ENCODE peak calls at places on chromosomes 11 and 22, in five cellular contexts. Q, Y, E, D and G are unnamed samples.

GRCh38 chr22:31250740-31251330 is 38.7 kb downstream of the LIMK2 start:
- DNase-seq in Q (no peak), E (no peak), D (no peak), Y (no peak), G (no peak)

GRCh38 chr11:17753641-17754040 is 19.1 kb downstream of the KCNC1 start:
- DNase-seq in Q (no peak), Y (no peak), E (no peak), D (no peak), G (no peak)

GRCh38 chr22:49517721-49518120 is 310.0 kb downstream of the BRD1 start:
- DNase-seq in Y (no peak), E (no peak), D (no peak), Q (no peak), G (no peak)

GRCh38 chr11:18056561-18057181 is 10.6 kb upstream of the TPH1 start:
- DNase-seq in Y (no peak), Q (no peak), D (no peak), E (no peak), G (no peak)

GRCh38 chr11:134643519-134644042 is 231.5 kb upstream of the B3GAT1 start:
- DNase-seq in D (no peak), Q (no peak), E (peak), Y (no peak), G (no peak)

GRCh38 chr11:59207988-59208432 is 4.7 kb downstream of the MPEG1 start:
- DNase-seq in Q (no peak), E (peak), D (no peak), Y (no peak), G (no peak)

GRCh38 chr11:109435121-109435742 is 13.2 kb downstream of the C11orf87 start:
- DNase-seq in D (peak), Q (no peak), Y (no peak), E (no peak), G (no peak)

GRCh38 chr11:623999-624704 is 603 bp downstream of the CDHR5 start:
- DNase-seq in E (no peak), Y (peak), D (no peak), Q (peak), G (no peak)

GRCh38 chr11:34630544-34630943 is 9.7 kb downstream of the EHF start:
- DNase-seq in Y (no peak), Q (no peak), D (no peak), E (no peak), G (no peak)

GRCh38 chr11:96265236-96265737 is 77.7 kb downstream of the MAML2 start:
- DNase-seq in Y (no peak), E (no peak), D (no peak), Q (no peak), G (no peak)

GRCh38 chr11:69587454-69588081 is 53.4 kb upstream of the CCND1 start:
- DNase-seq in D (no peak), Q (no peak), E (no peak), Y (peak), G (no peak)

GRCh38 chr11:85483861-85484260 is 143.3 kb downstream of the DLG2 start:
- DNase-seq in Q (no peak), E (no peak), Y (no peak), D (no peak), G (no peak)

GRCh38 chr11:47271961-47272661 is 2.2 kb downstream of the MADD start:
- DNase-seq in D (no peak), Q (peak), E (peak), Y (no peak), G (no peak)

GRCh38 chr11:113805640-113806039 is 26.0 kb downstream of the CLDN25 start:
- DNase-seq in Y (no peak), Q (no peak), D (no peak), E (no peak), G (no peak)

GRCh38 chr11:32259641-32260081 is 168.8 kb downstream of the RCN1 start:
- DNase-seq in E (no peak), D (no peak), Y (no peak), Q (peak), G (no peak)

GRCh38 chr11:65225284-65226102 is 36.3 kb upstream of the POLA2 start:
- DNase-seq in Q (peak), D (no peak), E (peak), Y (no peak), G (no peak)

GRCh38 chr11:103257360-103257759 is 148.1 kb downstream of the DYNC2H1 start:
- DNase-seq in E (peak), D (no peak), Y (peak), Q (no peak), G (no peak)

GRCh38 chr11:82003671-82004148 is 730.0 kb downstream of the FAM181B start:
- DNase-seq in Q (no peak), D (no peak), E (no peak), Y (no peak), G (no peak)

GRCh38 chr11:117625237-117625636 is 171.8 kb downstream of the DSCAML1 start:
- DNase-seq in Y (no peak), D (no peak), Q (no peak), E (no peak), G (no peak)

GRCh38 chr22:26656896-26657851 is at the start of gene MIAT:
- DNase-seq in E (peak), Y (no peak), Q (peak), D (no peak), G (no peak)

GRCh38 chr22:42080287-42080686 is 787 bp downstream of the SMDT1 start:
- DNase-seq in D (no peak), Y (no peak), Q (peak), E (peak), G (no peak)

GRCh38 chr11:64713031-64713780 is 9.8 kb downstream of the NRXN2 start:
- DNase-seq in Y (no peak), D (no peak), E (peak), Q (peak), G (no peak)

GRCh38 chr11:79940165-79940564 is 499.3 kb upstream of the TENM4 start:
- DNase-seq in Y (no peak), E (peak), D (no peak), Q (no peak), G (no peak)

GRCh38 chr11:86954288-86955110 is 696 bp downstream of the FZD4 start:
- DNase-seq in Q (peak), D (no peak), Y (no peak), E (peak), G (no peak)

GRCh38 chr11:342328-342727 is 21.7 kb upstream of the IFITM3 start:
- DNase-seq in Q (no peak), D (no peak), Y (no peak), E (no peak), G (peak)

GRCh38 chr11:80477178-80477577 is 1036.3 kb upstream of the TENM4 start:
- DNase-seq in Q (no peak), D (no peak), E (no peak), Y (no peak), G (no peak)

GRCh38 chr11:2148253-2149000 is 9.2 kb upstream of the IGF2 start:
- DNase-seq in D (no peak), E (no peak), Q (no peak), Y (no peak), G (no peak)

GRCh38 chr11:16924826-16925494 is 89.3 kb downstream of the PLEKHA7 start:
- DNase-seq in E (peak), D (no peak), Y (peak), Q (peak), G (no peak)

GRCh38 chr22:33192156-33192555 is 134.0 kb upstream of the SYN3 start:
- DNase-seq in D (no peak), E (no peak), Y (no peak), Q (no peak), G (no peak)

GRCh38 chr11:68841718-68842426 is at the start of gene CPT1A:
- DNase-seq in Y (no peak), E (peak), D (no peak), Q (peak), G (no peak)

GRCh38 chr11:17063171-17064002 is 14.1 kb downstream of the RPS13 start:
- DNase-seq in Q (peak), Y (peak), D (no peak), E (peak), G (no peak)

GRCh38 chr11:71364176-71364671 is 84.0 kb downstream of the DHCR7 start:
- DNase-seq in D (no peak), Y (no peak), E (no peak), Q (no peak), G (no peak)
- H3K27ac ChIP-seq in D (no peak), Y (no peak), E (no peak), Q (no peak), G (no peak)

GRCh38 chr11:56659755-56660154 is 3.7 kb upstream of the OR5AR1 start:
- DNase-seq in E (peak), Q (no peak), Y (no peak), D (no peak), G (no peak)
- TF ChIP-seq POLR2AphosphoS5 in E (no peak), Q (no peak), Y (no peak), D (no peak), G (no peak)

GRCh38 chr11:125939081-125939521 is 6.7 kb upstream of the VSIG10L2 start:
- DNase-seq in E (no peak), D (no peak), Q (no peak), Y (no peak), G (no peak)
- H3K27ac ChIP-seq in E (no peak), D (no peak), Q (no peak), Y (no peak), G (no peak)

DNA sequence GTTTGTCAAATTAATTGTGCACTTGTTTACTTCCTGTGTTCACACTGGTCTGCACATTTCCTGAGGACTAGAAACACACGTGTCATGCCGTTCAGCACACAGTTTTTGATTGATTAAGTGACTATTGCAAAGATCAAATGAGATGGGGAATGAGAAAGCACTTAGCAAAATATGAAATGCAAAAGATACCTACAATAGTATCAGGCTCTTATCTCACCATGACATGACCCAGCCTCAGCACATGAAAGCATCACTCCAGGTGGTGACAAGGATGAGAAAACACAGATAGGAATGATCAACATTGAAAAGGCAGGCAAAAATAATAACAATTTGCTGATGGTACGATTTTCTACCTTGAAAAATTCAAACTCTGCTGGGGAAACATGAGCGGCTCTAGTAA is 42.1 kb upstream of the TP53I11 start:
- DNase-seq in D (no peak), Q (no peak), E (no peak), Y (no peak), G (no peak)
- TF ChIP-seq POLR2AphosphoS5 in D (no peak), Q (no peak), E (no peak), Y (no peak), G (no peak)

GRCh38 chr22:46062971-46063631 is 86.1 kb upstream of the WNT7B start:
- DNase-seq in Q (peak), E (no peak), Y (no peak), D (no peak), G (no peak)

GRCh38 chr22:46063861-46064235 is 86.5 kb upstream of the PPARA start:
- DNase-seq in Q (peak), E (no peak), D (no peak), Y (no peak), G (no peak)

GRCh38 chr22:46061124-46061410 is 84.1 kb upstream of the WNT7B start:
- DNase-seq in Q (peak), D (no peak), E (no peak), Y (no peak), G (no peak)

GRCh38 chr22:46061431-46062231 is 84.7 kb upstream of the WNT7B start:
- DNase-seq in E (peak), D (no peak), Y (no peak), Q (peak), G (no peak)

GRCh38 chr22:46062232-46062615 is 85.3 kb upstream of the WNT7B start:
- DNase-seq in D (no peak), Q (peak), Y (no peak), E (no peak), G (no peak)
- H3K27ac ChIP-seq in D (peak), Q (peak), Y (no peak), E (no peak), G (peak)

GRCh38 chr22:23285734-23286133 is 105.4 kb downstream of the BCR start:
- DNase-seq in D (no peak), E (no peak), Q (no peak), Y (no peak), G (no peak)
- TF ChIP-seq POLR2AphosphoS5 in D (peak), E (no peak), Q (no peak), Y (no peak), G (no peak)

DNA sequence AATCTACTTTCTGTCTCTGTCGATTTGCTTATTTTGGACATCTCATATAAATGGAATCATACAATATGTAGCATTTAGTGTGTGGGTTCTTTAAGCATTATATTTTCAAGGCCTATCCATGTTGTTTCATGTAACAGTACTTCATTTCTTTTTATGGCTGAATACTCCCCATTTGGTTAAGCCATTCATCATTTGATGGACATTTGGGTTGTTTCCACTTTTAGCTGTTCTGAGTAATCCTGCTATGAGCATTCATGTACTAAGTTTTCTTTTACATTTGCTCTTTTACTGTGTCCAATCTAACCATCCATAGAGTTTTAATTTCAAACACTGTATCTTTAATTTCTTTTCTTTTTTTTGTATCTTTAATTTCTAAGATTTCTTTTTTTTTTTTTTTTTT is 55.6 kb upstream of the SPTBN2 start:
- DNase-seq in Y (no peak), Q (no peak), D (no peak), E (no peak), G (no peak)
- H3K27ac ChIP-seq in Y (no peak), Q (no peak), D (peak), E (no peak), G (no peak)

DNA sequence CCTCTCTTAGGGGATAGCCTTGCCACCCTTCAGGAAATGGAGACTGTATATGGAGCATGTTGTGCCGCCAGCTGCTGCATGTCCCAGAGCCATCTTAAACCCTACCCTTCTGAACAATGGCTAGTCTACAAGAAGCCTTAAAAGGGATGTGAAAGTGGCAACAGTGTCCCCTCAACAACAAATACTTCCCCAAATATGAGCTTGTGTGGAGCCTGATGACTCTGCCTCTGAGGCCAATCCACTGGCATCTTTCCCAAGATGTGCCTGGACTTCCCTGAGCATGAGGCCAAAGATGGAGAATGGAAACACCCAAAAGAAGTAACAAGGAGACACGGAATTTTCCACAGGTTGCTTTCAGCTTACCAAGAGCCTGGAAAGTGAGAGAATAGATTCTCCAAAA is 595 bp upstream of the MS4A7 start:
- DNase-seq in E (no peak), Y (no peak), Q (peak), D (no peak), G (no peak)
- TF ChIP-seq POLR2AphosphoS5 in E (no peak), Y (no peak), Q (no peak), D (peak), G (no peak)

GRCh38 chr11:66983275-66983924 is 8.3 kb downstream of the C11orf86 start:
- DNase-seq in E (no peak), Q (no peak), Y (no peak), D (no peak), G (no peak)

GRCh38 chr11:66986178-66986545 is 11.1 kb downstream of the C11orf86 start:
- DNase-seq in E (no peak), Q (no peak), Y (no peak), D (no peak), G (no peak)

GRCh38 chr11:66985508-66986177 is 10.5 kb downstream of the C11orf86 start:
- DNase-seq in E (no peak), Y (no peak), D (no peak), Q (no peak), G (no peak)

GRCh38 chr11:66988238-66988637 is 13.1 kb downstream of the C11orf86 start:
- DNase-seq in E (no peak), Q (no peak), D (no peak), Y (no peak), G (no peak)

DNA sequence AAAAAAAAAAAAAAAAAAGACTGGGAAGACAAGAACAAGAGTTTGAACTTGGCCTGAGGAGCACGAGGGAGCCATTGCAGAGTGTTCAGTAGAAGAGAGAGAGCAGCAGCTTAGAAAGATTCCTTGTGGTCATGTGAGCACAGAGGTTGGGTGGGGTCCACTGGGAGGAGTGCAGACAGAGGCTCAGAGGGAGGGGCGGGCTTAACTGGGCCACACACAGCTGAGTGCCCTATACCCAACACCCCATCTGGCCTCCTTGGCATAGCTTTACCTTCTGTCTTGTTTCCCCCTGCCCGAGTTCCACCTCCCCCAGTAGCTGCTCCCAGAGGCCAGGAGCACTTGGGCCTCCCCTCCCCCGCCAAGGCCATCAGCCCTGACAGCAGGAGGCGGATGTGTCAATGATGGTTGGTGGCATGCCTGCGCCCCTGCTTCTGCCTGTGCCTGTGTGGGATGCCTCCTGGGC is 12.1 kb downstream of the C11orf86 start:
- DNase-seq in E (peak), Y (no peak), D (no peak), Q (no peak), G (no peak)
- H3K27ac ChIP-seq in E (no peak), Y (no peak), D (no peak), Q (no peak), G (no peak)